ENCODE peak calls at places on chromosome 7, in four cellular contexts. H, C, S and A are unnamed samples.

GRCh38 chr7:142153400-142153799 is 41.9 kb downstream of the MGAM2 start:
- DNase-seq in H (peak), S (peak), C (no peak), A (no peak)

GRCh38 chr7:36487756-36488336 is 98.2 kb downstream of the ANLN start:
- DNase-seq in C (peak), S (peak), H (peak), A (no peak)

GRCh38 chr7:81690251-81690650 is 79.6 kb downstream of the HGF start:
- DNase-seq in H (no peak), C (no peak), S (no peak), A (peak)

GRCh38 chr7:76191783-76192240 is 9.9 kb upstream of the SRRM3 start:
- DNase-seq in S (peak), C (no peak), H (peak), A (peak)

GRCh38 chr7:38506004-38506403 is 125.2 kb downstream of the AMPH start:
- DNase-seq in H (no peak), S (no peak), C (no peak), A (no peak)

GRCh38 chr7:2633538-2634264 is 1.9 kb downstream of the TTYH3 start:
- DNase-seq in S (peak), C (no peak), H (peak), A (no peak)

GRCh38 chr7:68862736-68863135 is 735.5 kb upstream of the AUTS2 start:
- DNase-seq in S (no peak), C (no peak), H (no peak), A (no peak)

GRCh38 chr7:116229359-116229758 is 19.0 kb downstream of the TES start:
- DNase-seq in H (no peak), C (no peak), S (no peak), A (no peak)

GRCh38 chr7:24152356-24152755 is 131.6 kb upstream of the NPY start:
- DNase-seq in C (no peak), S (no peak), H (no peak), A (no peak)

GRCh38 chr7:159109092-159110035 is 35.3 kb downstream of the VIPR2 start:
- DNase-seq in H (no peak), C (no peak), S (no peak), A (no peak)

GRCh38 chr7:120794100-120794729 is 63.7 kb downstream of the TSPAN12 start:
- DNase-seq in C (no peak), S (no peak), H (no peak), A (no peak)

GRCh38 chr7:6558837-6559236 is 7.6 kb upstream of the GRID2IP start:
- DNase-seq in S (peak), H (peak), C (no peak), A (no peak)

GRCh38 chr7:74134117-74134539 is 40.0 kb upstream of the EIF4H start:
- DNase-seq in C (no peak), S (no peak), H (no peak), A (no peak)

GRCh38 chr7:21256310-21256877 is 171.5 kb upstream of the SP4 start:
- DNase-seq in C (no peak), H (peak), S (peak), A (no peak)

GRCh38 chr7:21260939-21261338 is 166.9 kb upstream of the SP4 start:
- DNase-seq in S (no peak), H (no peak), C (no peak), A (no peak)

DNA sequence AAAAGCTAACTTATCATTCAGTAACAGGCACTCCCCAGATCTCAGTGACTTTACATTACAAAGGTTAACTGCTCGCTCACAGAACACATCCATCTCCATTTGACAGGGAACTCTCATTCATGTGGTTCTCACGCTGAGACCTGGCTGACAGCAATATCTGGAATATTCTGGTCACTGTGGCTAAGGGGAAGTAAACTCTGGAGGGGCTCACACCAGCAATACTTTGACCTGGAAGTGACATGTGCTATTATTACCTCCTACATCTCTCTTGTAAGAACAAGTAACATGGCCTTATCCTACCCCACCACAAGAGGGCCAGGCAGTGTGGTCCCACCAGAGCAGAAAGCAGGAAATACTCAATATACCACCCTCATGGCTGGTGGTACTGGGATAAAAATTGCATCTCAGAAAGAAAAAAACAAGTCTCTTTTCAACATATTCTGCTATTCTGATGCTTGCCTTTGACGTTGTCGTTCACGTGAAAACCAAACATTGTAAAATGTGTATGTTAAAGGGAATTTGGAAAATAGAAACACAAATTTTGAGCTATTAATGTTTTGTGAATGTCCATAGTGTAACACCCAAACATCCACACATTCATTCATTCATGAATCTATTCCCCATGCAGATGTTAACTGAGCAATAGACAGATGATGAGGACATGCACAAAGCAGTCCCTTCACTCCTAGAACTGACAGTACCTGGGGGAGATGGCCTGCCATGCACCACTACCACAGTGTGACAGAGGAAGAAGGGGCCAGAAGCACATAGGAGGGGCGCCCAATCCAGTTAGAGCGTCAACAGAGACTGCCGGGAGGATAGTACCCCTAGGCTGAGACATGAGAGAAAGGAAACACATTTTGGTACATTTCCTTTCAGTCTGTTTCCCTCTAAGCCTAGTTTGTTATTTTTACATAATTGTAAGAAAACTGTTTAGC is 166.0 kb upstream of the SP4 start:
- DNase-seq in S (peak), C (peak), H (peak), A (peak)
- TF ChIP-seq TCF12 in S (no peak), C (no peak), H (no peak), A (no peak)

DNA sequence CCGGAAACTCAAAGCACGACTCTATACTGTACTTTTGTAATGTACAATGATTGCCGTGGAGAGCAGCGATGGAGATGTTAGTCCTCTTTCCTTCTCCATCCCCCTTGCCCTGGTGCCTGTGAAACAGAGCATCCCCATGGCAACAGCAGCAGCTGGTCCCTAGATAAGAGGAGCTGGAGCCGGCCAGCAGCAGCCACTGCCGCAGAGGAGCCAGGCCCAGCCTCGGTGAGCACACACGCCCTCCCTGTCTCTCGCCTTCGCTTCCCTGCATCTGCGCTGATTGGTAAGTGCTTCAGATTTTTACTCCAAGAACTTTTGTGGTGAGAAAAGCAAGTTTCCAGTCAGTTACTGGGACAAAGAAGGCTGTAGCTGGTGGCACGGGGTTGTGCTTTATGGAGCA is at the start of gene PPP1R17:
- DNase-seq in H (peak), C (no peak), S (no peak), A (peak)
- TF ChIP-seq TCF12 in H (no peak), C (no peak), S (no peak), A (no peak)

GRCh38 chr7:43112088-43112940 is at the start of gene HECW1:
- DNase-seq in H (no peak), C (no peak), S (no peak), A (no peak)
- TF ChIP-seq TCF12 in H (no peak), C (no peak), S (no peak), A (no peak)

DNA sequence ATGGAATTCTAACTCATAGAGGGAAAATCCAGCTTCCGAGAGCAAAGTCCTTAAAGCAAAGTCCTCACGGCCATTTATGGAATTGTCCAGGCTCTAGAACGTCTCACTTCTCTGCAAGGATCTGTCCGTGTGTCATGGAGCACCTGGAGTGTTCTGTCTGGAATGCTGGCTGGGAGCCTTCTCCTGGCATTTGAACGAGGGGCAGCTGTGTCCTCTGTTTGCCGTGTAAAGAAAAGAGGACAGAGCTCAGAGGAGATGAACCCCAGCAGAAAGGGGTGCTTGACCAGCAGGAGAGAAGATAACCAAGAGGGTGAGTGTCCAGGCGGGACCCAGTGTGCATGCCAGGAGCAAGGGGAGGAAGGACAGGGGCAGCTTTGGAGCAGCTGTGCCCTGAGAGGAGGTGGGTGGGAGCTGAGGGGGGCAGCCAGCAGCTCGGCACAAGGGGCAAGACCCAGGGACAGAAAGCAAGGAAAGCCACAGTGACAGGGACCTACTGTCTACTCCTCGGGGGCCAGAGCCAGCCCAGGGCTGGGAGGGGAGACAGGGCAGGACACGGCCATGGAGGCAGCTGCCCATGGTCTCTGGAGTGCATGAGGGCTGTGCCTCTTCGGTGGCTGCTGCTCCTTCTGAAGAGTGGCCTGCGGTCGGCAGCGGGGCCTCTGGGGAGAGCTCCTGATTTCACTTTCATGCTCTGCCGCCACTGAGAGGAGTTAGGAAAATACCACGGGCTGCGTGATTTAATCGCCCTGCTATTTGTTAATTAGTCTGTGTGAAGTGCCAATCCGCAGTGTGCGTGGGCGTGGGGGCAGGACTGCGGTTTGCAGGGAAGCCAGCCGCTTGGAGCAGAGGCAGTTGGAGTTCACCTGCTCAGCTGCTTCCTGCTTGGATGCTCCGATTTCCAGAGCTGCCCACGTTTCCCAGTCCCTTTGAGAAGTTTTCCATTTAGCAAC is 149.3 kb upstream of the SHH start:
- DNase-seq in S (peak), H (no peak), C (no peak), A (peak)
- TF ChIP-seq TCF12 in S (no peak), H (no peak), C (no peak), A (no peak)

GRCh38 chr7:95404316-95404715 is 8.1 kb upstream of the PON3 start:
- DNase-seq in H (no peak), C (no peak), S (no peak), A (no peak)
- TF ChIP-seq TCF12 in H (no peak), C (no peak), S (no peak), A (no peak)

GRCh38 chr7:112538859-112539258 is 58.1 kb downstream of the LSMEM1 start:
- DNase-seq in H (no peak), S (no peak), C (no peak), A (no peak)
- TF ChIP-seq TCF12 in H (no peak), S (no peak), C (no peak), A (no peak)

GRCh38 chr7:79093421-79093820 is 360.0 kb downstream of the MAGI2 start:
- DNase-seq in S (no peak), C (no peak), H (no peak), A (no peak)

GRCh38 chr7:79091661-79092060 is 361.8 kb downstream of the MAGI2 start:
- DNase-seq in H (no peak), C (no peak), S (no peak), A (no peak)

GRCh38 chr7:79090543-79090942 is 362.9 kb downstream of the MAGI2 start:
- DNase-seq in H (no peak), C (no peak), S (no peak), A (no peak)

GRCh38 chr7:79091011-79091410 is 362.5 kb downstream of the MAGI2 start:
- DNase-seq in H (no peak), C (no peak), S (no peak), A (no peak)

DNA sequence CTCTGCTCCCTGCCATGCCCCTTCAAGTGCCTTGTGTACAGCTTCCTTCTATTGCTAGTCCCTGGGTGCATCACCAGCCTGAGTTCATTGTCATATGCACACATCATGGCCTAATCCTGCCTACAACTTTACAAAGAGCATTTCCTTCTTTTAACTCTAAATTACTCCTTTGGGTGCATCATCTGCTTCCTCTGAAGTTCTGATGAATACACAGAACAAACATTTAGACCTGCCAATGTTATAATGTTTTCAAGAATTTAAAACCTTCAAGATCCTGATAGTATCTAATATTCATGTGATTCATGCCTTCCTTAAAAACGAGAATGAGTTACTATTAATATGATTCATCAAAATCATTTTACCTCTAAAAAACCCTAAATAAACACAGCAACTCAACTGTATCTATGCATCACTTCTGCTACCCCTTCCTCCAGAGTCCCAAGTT is 357.1 kb downstream of the MAGI2 start:
- DNase-seq in C (no peak), H (no peak), S (no peak), A (no peak)
- TF ChIP-seq TCF12 in C (no peak), H (peak), S (no peak), A (no peak)

GRCh38 chr7:135773451-135773850 is 24.8 kb upstream of the FAM180A start:
- DNase-seq in H (no peak), S (no peak), C (no peak), A (no peak)

GRCh38 chr7:135772639-135773019 is 24.0 kb upstream of the FAM180A start:
- DNase-seq in C (no peak), S (no peak), H (no peak), A (no peak)

GRCh38 chr7:135774284-135774683 is 25.7 kb upstream of the FAM180A start:
- DNase-seq in C (no peak), S (peak), H (no peak), A (no peak)

GRCh38 chr7:135777626-135778398 is 29.2 kb upstream of the FAM180A start:
- DNase-seq in H (no peak), S (no peak), C (no peak), A (no peak)

GRCh38 chr7:135775230-135775629 is 26.6 kb upstream of the FAM180A start:
- DNase-seq in S (no peak), C (no peak), H (no peak), A (no peak)
- TF ChIP-seq TCF12 in S (no peak), C (no peak), H (no peak), A (no peak)

DNA sequence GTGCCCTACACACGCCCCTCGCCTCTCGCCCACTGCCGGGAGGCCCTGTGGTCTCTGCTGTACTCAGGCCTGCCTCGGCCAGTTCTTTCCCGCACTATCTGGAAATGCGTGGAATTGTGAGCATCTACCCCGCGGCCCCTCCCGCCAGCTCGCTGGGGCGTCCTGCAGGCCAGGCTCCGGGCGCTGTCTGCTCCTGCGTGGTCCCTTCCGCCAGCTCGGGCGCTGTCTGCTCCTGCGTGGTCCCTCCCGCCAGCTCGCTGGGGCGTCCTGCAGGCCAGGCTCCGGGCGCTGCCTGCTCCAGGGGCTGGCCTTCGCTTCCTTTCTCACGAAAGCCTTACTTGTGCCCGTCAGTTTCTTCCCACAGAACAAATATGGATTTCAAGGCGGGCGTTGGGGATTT is 14.9 kb downstream of the GET4 start:
- DNase-seq in C (no peak), H (no peak), S (no peak), A (no peak)
- TF ChIP-seq TCF12 in C (no peak), H (no peak), S (no peak), A (no peak)

GRCh38 chr7:149496642-149497391 is 792 bp downstream of the ZNF746 start:
- DNase-seq in C (no peak), S (no peak), H (peak), A (peak)
- TF ChIP-seq TCF12 in C (no peak), S (no peak), H (no peak), A (no peak)